ENCODE peak calls at places on chromosomes 5 and 9, in six cellular contexts. One of them, this sample, is unnamed.

GRCh38 chr5:127508644-127509373 is 8.6 kb upstream of the PRRC1 start:
- DNase-seq in left cardiac atrium: no peak
- DNase-seq in SHP77: no peak
- DNase-seq in T-helper 1 cell: no peak
- DNase-seq in stimulated activated CD4-positive, alpha-beta T cell treated with anti-CD3 and anti-CD28 coated beads, Interleukin-12 subunit alpha, Interleukin-12 subunit beta, amount 100 ng/mL, for 4 hours: no peak
- DNase-seq in activated effector memory CD4-positive, alpha-beta T cell treated with Interleukin-2 at 50 U/mL for 16 hours: no peak
- DNase-seq in this sample: no peak

GRCh38 chr5:123107343-123108240 is 18.6 kb downstream of the PRDM6 start:
- DNase-seq in left cardiac atrium: no peak
- DNase-seq in SHP77: no peak
- DNase-seq in T-helper 1 cell: no peak
- DNase-seq in stimulated activated CD4-positive, alpha-beta T cell treated with anti-CD3 and anti-CD28 coated beads, Interleukin-12 subunit alpha, Interleukin-12 subunit beta, amount 100 ng/mL, for 4 hours: no peak
- DNase-seq in activated effector memory CD4-positive, alpha-beta T cell treated with Interleukin-2 at 50 U/mL for 16 hours: no peak
- DNase-seq in this sample: no peak

GRCh38 chr9:111959468-111959941 is 62.9 kb downstream of the UGCG start:
- DNase-seq in left cardiac atrium: peak; percentile 41
- DNase-seq in SHP77: peak; percentile 25
- DNase-seq in T-helper 1 cell: no peak
- DNase-seq in stimulated activated CD4-positive, alpha-beta T cell treated with anti-CD3 and anti-CD28 coated beads, Interleukin-12 subunit alpha, Interleukin-12 subunit beta, amount 100 ng/mL, for 4 hours: no peak
- DNase-seq in activated effector memory CD4-positive, alpha-beta T cell treated with Interleukin-2 at 50 U/mL for 16 hours: no peak
- DNase-seq in this sample: peak; percentile 24

GRCh38 chr5:159456722-159457462 is 126.6 kb upstream of the IL12B start:
- DNase-seq in left cardiac atrium: no peak
- DNase-seq in SHP77: no peak
- DNase-seq in T-helper 1 cell: peak; percentile 78
- DNase-seq in stimulated activated CD4-positive, alpha-beta T cell treated with anti-CD3 and anti-CD28 coated beads, Interleukin-12 subunit alpha, Interleukin-12 subunit beta, amount 100 ng/mL, for 4 hours: peak; percentile 36
- DNase-seq in activated effector memory CD4-positive, alpha-beta T cell treated with Interleukin-2 at 50 U/mL for 16 hours: no peak
- DNase-seq in this sample: no peak

GRCh38 chr5:56129288-56129687 is 103.8 kb downstream of the ANKRD55 start:
- DNase-seq in left cardiac atrium: no peak
- DNase-seq in SHP77: no peak
- DNase-seq in T-helper 1 cell: no peak
- DNase-seq in stimulated activated CD4-positive, alpha-beta T cell treated with anti-CD3 and anti-CD28 coated beads, Interleukin-12 subunit alpha, Interleukin-12 subunit beta, amount 100 ng/mL, for 4 hours: no peak
- DNase-seq in activated effector memory CD4-positive, alpha-beta T cell treated with Interleukin-2 at 50 U/mL for 16 hours: no peak
- DNase-seq in this sample: no peak

GRCh38 chr5:55918097-55919035 is 67.2 kb downstream of the IL31RA start:
- DNase-seq in left cardiac atrium: no peak
- DNase-seq in SHP77: no peak
- DNase-seq in T-helper 1 cell: no peak
- DNase-seq in stimulated activated CD4-positive, alpha-beta T cell treated with anti-CD3 and anti-CD28 coated beads, Interleukin-12 subunit alpha, Interleukin-12 subunit beta, amount 100 ng/mL, for 4 hours: no peak
- DNase-seq in activated effector memory CD4-positive, alpha-beta T cell treated with Interleukin-2 at 50 U/mL for 16 hours: no peak
- DNase-seq in this sample: no peak

GRCh38 chr5:40364441-40364840 is 315.3 kb upstream of the PTGER4 start:
- DNase-seq in left cardiac atrium: no peak
- DNase-seq in SHP77: no peak
- DNase-seq in T-helper 1 cell: no peak
- DNase-seq in stimulated activated CD4-positive, alpha-beta T cell treated with anti-CD3 and anti-CD28 coated beads, Interleukin-12 subunit alpha, Interleukin-12 subunit beta, amount 100 ng/mL, for 4 hours: no peak
- DNase-seq in activated effector memory CD4-positive, alpha-beta T cell treated with Interleukin-2 at 50 U/mL for 16 hours: no peak
- DNase-seq in this sample: no peak

GRCh38 chr9:128902351-128903078 is 18.3 kb upstream of the PHYHD1 start:
- DNase-seq in left cardiac atrium: peak; percentile 64
- DNase-seq in SHP77: peak; percentile 27
- DNase-seq in T-helper 1 cell: peak; percentile 95
- DNase-seq in stimulated activated CD4-positive, alpha-beta T cell treated with anti-CD3 and anti-CD28 coated beads, Interleukin-12 subunit alpha, Interleukin-12 subunit beta, amount 100 ng/mL, for 4 hours: peak; percentile 79
- DNase-seq in activated effector memory CD4-positive, alpha-beta T cell treated with Interleukin-2 at 50 U/mL for 16 hours: peak; percentile 87
- DNase-seq in this sample: no peak

GRCh38 chr9:122197334-122197872 is 31.4 kb downstream of the LHX6 start:
- DNase-seq in left cardiac atrium: no peak
- DNase-seq in SHP77: peak; percentile 46
- DNase-seq in T-helper 1 cell: no peak
- DNase-seq in stimulated activated CD4-positive, alpha-beta T cell treated with anti-CD3 and anti-CD28 coated beads, Interleukin-12 subunit alpha, Interleukin-12 subunit beta, amount 100 ng/mL, for 4 hours: no peak
- DNase-seq in activated effector memory CD4-positive, alpha-beta T cell treated with Interleukin-2 at 50 U/mL for 16 hours: no peak
- DNase-seq in this sample: no peak

GRCh38 chr9:130430232-130430631 is 14.5 kb upstream of the ASS1 start:
- DNase-seq in left cardiac atrium: no peak
- DNase-seq in SHP77: no peak
- DNase-seq in T-helper 1 cell: no peak
- DNase-seq in stimulated activated CD4-positive, alpha-beta T cell treated with anti-CD3 and anti-CD28 coated beads, Interleukin-12 subunit alpha, Interleukin-12 subunit beta, amount 100 ng/mL, for 4 hours: no peak
- DNase-seq in activated effector memory CD4-positive, alpha-beta T cell treated with Interleukin-2 at 50 U/mL for 16 hours: no peak
- DNase-seq in this sample: no peak

This sample was measured in amniotic stem cell.